ENCODE peak calls at places on chromosomes 11 and 22, in four cellular contexts. One of them, this sample, is unnamed.

GRCh38 chr22:23065069-23065451 is 5.3 kb upstream of the GNAZ start:
- DNase-seq in KG1: no peak
- DNase-seq in HT1080: no peak
- DNase-seq in AG09309: no peak
- DNase-seq in this sample: no peak

GRCh38 chr22:46031066-46031465 is 54.1 kb upstream of the WNT7B start:
- DNase-seq in KG1: no peak
- DNase-seq in HT1080: no peak
- DNase-seq in AG09309: no peak
- DNase-seq in this sample: no peak

GRCh38 chr11:64659417-64660144 is 63.4 kb downstream of the NRXN2 start:
- DNase-seq in KG1: no peak
- DNase-seq in HT1080: peak; percentile 88
- DNase-seq in AG09309: peak; percentile 79
- DNase-seq in this sample: peak; percentile 49

GRCh38 chr11:106415510-106415909 is 338.0 kb downstream of the AASDHPPT start:
- DNase-seq in KG1: no peak
- DNase-seq in HT1080: no peak
- DNase-seq in AG09309: no peak
- DNase-seq in this sample: no peak

GRCh38 chr22:49203863-49204598 is 623.6 kb downstream of the BRD1 start:
- DNase-seq in KG1: no peak
- DNase-seq in HT1080: no peak
- DNase-seq in AG09309: no peak
- DNase-seq in this sample: no peak

GRCh38 chr22:30250039-30250565 is 3.5 kb upstream of the LIF start:
- DNase-seq in KG1: no peak
- DNase-seq in HT1080: no peak
- DNase-seq in AG09309: no peak
- DNase-seq in this sample: no peak

GRCh38 chr22:48863965-48864538 is 963.6 kb downstream of the BRD1 start:
- DNase-seq in KG1: no peak
- DNase-seq in HT1080: no peak
- DNase-seq in AG09309: no peak
- DNase-seq in this sample: no peak

GRCh38 chr22:20456064-20456721 is 18.6 kb upstream of the SCARF2 start:
- DNase-seq in KG1: peak; percentile 52
- DNase-seq in HT1080: peak; percentile 74
- DNase-seq in AG09309: peak; percentile 57
- DNase-seq in this sample: peak; percentile 40

GRCh38 chr11:119368121-119369034 is 13.1 kb downstream of the USP2 start:
- DNase-seq in KG1: no peak
- DNase-seq in HT1080: no peak
- DNase-seq in AG09309: no peak
- DNase-seq in this sample: no peak

GRCh38 chr11:31529189-31529588 is 19.6 kb downstream of the ELP4 start:
- DNase-seq in KG1: no peak
- DNase-seq in HT1080: no peak
- DNase-seq in AG09309: no peak
- DNase-seq in this sample: no peak

GRCh38 chr22:24855794-24856193 is 49.8 kb downstream of the SGSM1 start:
- DNase-seq in KG1: no peak
- DNase-seq in HT1080: no peak
- DNase-seq in AG09309: no peak
- DNase-seq in this sample: no peak

GRCh38 chr22:42648368-42649260 is 578 bp downstream of the CYB5R3 start:
- DNase-seq in KG1: no peak
- DNase-seq in HT1080: no peak
- DNase-seq in AG09309: no peak
- DNase-seq in this sample: no peak

GRCh38 chr11:132448334-132448995 is 1078.0 kb downstream of the NTM start:
- DNase-seq in KG1: no peak
- DNase-seq in HT1080: peak; percentile 74
- DNase-seq in AG09309: no peak
- DNase-seq in this sample: no peak

GRCh38 chr11:58575377-58576020 is at the start of gene LPXN:
- DNase-seq in KG1: peak; percentile 80
- DNase-seq in HT1080: peak; percentile 76
- DNase-seq in AG09309: peak; percentile 52
- DNase-seq in this sample: no peak

GRCh38 chr11:122405788-122406341 is 249.7 kb upstream of the UBASH3B start:
- DNase-seq in KG1: no peak
- DNase-seq in HT1080: no peak
- DNase-seq in AG09309: no peak
- DNase-seq in this sample: no peak

GRCh38 chr11:68354181-68354872 is 41.9 kb downstream of the LRP5 start:
- DNase-seq in KG1: no peak
- DNase-seq in HT1080: peak; percentile 90
- DNase-seq in AG09309: peak; percentile 95
- DNase-seq in this sample: peak; percentile 59

GRCh38 chr11:103867481-103867880 is 169.0 kb upstream of the DDI1 start:
- DNase-seq in KG1: no peak
- DNase-seq in HT1080: no peak
- DNase-seq in AG09309: no peak
- DNase-seq in this sample: no peak

GRCh38 chr11:28117712-28118111 is 9.5 kb downstream of the METTL15 start:
- DNase-seq in KG1: no peak
- DNase-seq in HT1080: no peak
- DNase-seq in AG09309: no peak
- DNase-seq in this sample: no peak

GRCh38 chr11:28697920-28698827 is 590.0 kb downstream of the METTL15 start:
- DNase-seq in KG1: no peak
- DNase-seq in HT1080: peak; percentile 47
- DNase-seq in AG09309: no peak
- DNase-seq in this sample: no peak

GRCh38 chr11:126880872-126881271 is 119.7 kb downstream of the KIRREL3 start:
- DNase-seq in KG1: no peak
- DNase-seq in HT1080: no peak
- DNase-seq in AG09309: no peak
- DNase-seq in this sample: no peak

GRCh38 chr11:11628651-11629050 is 6.8 kb upstream of the GALNT18 start:
- DNase-seq in KG1: no peak
- DNase-seq in HT1080: no peak
- DNase-seq in AG09309: no peak
- DNase-seq in this sample: no peak

GRCh38 chr22:43228330-43228729 is 41.4 kb upstream of the TTLL12 start:
- DNase-seq in KG1: no peak
- DNase-seq in HT1080: peak; percentile 14
- DNase-seq in AG09309: no peak
- DNase-seq in this sample: no peak

GRCh38 chr11:88454881-88455280 is 117.3 kb upstream of the CTSC start:
- DNase-seq in KG1: no peak
- DNase-seq in HT1080: peak; percentile 55
- DNase-seq in AG09309: no peak
- DNase-seq in this sample: no peak

GRCh38 chr11:89405629-89406028 is 85.5 kb downstream of the NOX4 start:
- DNase-seq in KG1: no peak
- DNase-seq in HT1080: peak; percentile 54
- DNase-seq in AG09309: no peak
- DNase-seq in this sample: no peak

GRCh38 chr11:121321614-121322243 is 29.2 kb downstream of the SC5D start:
- DNase-seq in KG1: no peak
- DNase-seq in HT1080: peak; percentile 12
- DNase-seq in AG09309: no peak
- DNase-seq in this sample: no peak

This sample was measured in non-pigmented ciliary epithelial cell.